ENCODE peak calls at places on chromosomes 6 and 20, in five cellular contexts. One of them, this sample, is unnamed.
A peak's percentile ranks its signal among the peaks of the same experiment; 100 is the strongest.

GRCh38 chr20:35040646-35041045 is 52.0 kb downstream of the TRPC4AP start:
- DNase-seq in HFF-Myc: no peak
- DNase-seq in esophagus muscularis mucosa: no peak
- DNase-seq in OCI-LY7: no peak
- DNase-seq in tibial nerve: no peak
- DNase-seq in this sample: no peak

GRCh38 chr20:47370214-47370613 is 13.7 kb upstream of the ZMYND8 start:
- DNase-seq in tibial nerve: no peak
- DNase-seq in esophagus muscularis mucosa: no peak
- DNase-seq in OCI-LY7: no peak
- DNase-seq in HFF-Myc: no peak
- DNase-seq in this sample: no peak

GRCh38 chr6:68634503-68635411 is at the start of gene ADGRB3:
- DNase-seq in OCI-LY7: no peak
- DNase-seq in tibial nerve: peak; percentile 67
- DNase-seq in esophagus muscularis mucosa: peak; percentile 94
- DNase-seq in HFF-Myc: no peak
- DNase-seq in this sample: peak; percentile 82

GRCh38 chr6:143368426-143368825 is 82.1 kb downstream of the ADAT2 start:
- DNase-seq in OCI-LY7: no peak
- DNase-seq in tibial nerve: no peak
- DNase-seq in HFF-Myc: no peak
- DNase-seq in esophagus muscularis mucosa: no peak
- DNase-seq in this sample: peak; percentile 30

GRCh38 chr6:139156571-139156970 is 21.7 kb downstream of the HECA start:
- DNase-seq in tibial nerve: no peak
- DNase-seq in HFF-Myc: no peak
- DNase-seq in esophagus muscularis mucosa: no peak
- DNase-seq in OCI-LY7: no peak
- DNase-seq in this sample: no peak

GRCh38 chr6:153965996-153966395 is 73.0 kb upstream of the OPRM1 start:
- DNase-seq in OCI-LY7: no peak
- DNase-seq in esophagus muscularis mucosa: no peak
- DNase-seq in HFF-Myc: no peak
- DNase-seq in tibial nerve: no peak
- DNase-seq in this sample: peak; percentile 1

GRCh38 chr6:166955121-166955864 is 1.1 kb downstream of the RNASET2 start:
- DNase-seq in OCI-LY7: peak; percentile 84
- DNase-seq in HFF-Myc: no peak
- DNase-seq in tibial nerve: no peak
- DNase-seq in esophagus muscularis mucosa: no peak
- DNase-seq in this sample: no peak

GRCh38 chr6:47521966-47522365 is 44.4 kb downstream of the CD2AP start:
- DNase-seq in HFF-Myc: no peak
- DNase-seq in tibial nerve: no peak
- DNase-seq in esophagus muscularis mucosa: no peak
- DNase-seq in OCI-LY7: no peak
- DNase-seq in this sample: no peak

GRCh38 chr6:75116946-75117345 is 88.9 kb downstream of the COL12A1 start:
- DNase-seq in tibial nerve: no peak
- DNase-seq in OCI-LY7: no peak
- DNase-seq in esophagus muscularis mucosa: no peak
- DNase-seq in HFF-Myc: no peak
- DNase-seq in this sample: no peak

GRCh38 chr6:6655805-6656251 is 67.3 kb downstream of the LY86 start:
- DNase-seq in tibial nerve: no peak
- DNase-seq in esophagus muscularis mucosa: no peak
- DNase-seq in OCI-LY7: no peak
- DNase-seq in HFF-Myc: no peak
- DNase-seq in this sample: no peak

GRCh38 chr20:20363449-20364015 is 4.4 kb upstream of the INSM1 start:
- DNase-seq in tibial nerve: no peak
- DNase-seq in esophagus muscularis mucosa: no peak
- DNase-seq in OCI-LY7: no peak
- DNase-seq in HFF-Myc: no peak
- DNase-seq in this sample: no peak

GRCh38 chr6:129279343-129280104 is 396.6 kb downstream of the LAMA2 start:
- DNase-seq in esophagus muscularis mucosa: no peak
- DNase-seq in HFF-Myc: no peak
- DNase-seq in OCI-LY7: no peak
- DNase-seq in tibial nerve: no peak
- DNase-seq in this sample: no peak

GRCh38 chr20:58542411-58543095 is 27.4 kb upstream of the APCDD1L start:
- DNase-seq in HFF-Myc: no peak
- DNase-seq in esophagus muscularis mucosa: peak; percentile 47
- DNase-seq in OCI-LY7: no peak
- DNase-seq in tibial nerve: no peak
- DNase-seq in this sample: peak; percentile 24

GRCh38 chr6:117399924-117400323 is 25.8 kb downstream of the ROS1 start:
- DNase-seq in HFF-Myc: no peak
- DNase-seq in OCI-LY7: no peak
- DNase-seq in esophagus muscularis mucosa: no peak
- DNase-seq in tibial nerve: no peak
- DNase-seq in this sample: peak; percentile 50

GRCh38 chr6:36666726-36667591 is 11.6 kb upstream of the CDKN1A start:
- DNase-seq in tibial nerve: peak; percentile 74
- DNase-seq in esophagus muscularis mucosa: no peak
- DNase-seq in HFF-Myc: no peak
- DNase-seq in OCI-LY7: peak; percentile 74
- DNase-seq in this sample: peak; percentile 93

GRCh38 chr6:53543341-53544010 is 1.4 kb downstream of the GCLC start:
- DNase-seq in OCI-LY7: peak; percentile 5
- DNase-seq in esophagus muscularis mucosa: no peak
- DNase-seq in tibial nerve: no peak
- DNase-seq in HFF-Myc: no peak
- DNase-seq in this sample: peak; percentile 47

GRCh38 chr20:46010491-46011405 is 2.0 kb downstream of the MMP9 start:
- DNase-seq in tibial nerve: no peak
- DNase-seq in HFF-Myc: no peak
- DNase-seq in esophagus muscularis mucosa: no peak
- DNase-seq in OCI-LY7: no peak
- DNase-seq in this sample: no peak

GRCh38 chr6:80586242-80586641 is 479.8 kb downstream of the BCKDHB start:
- DNase-seq in HFF-Myc: no peak
- DNase-seq in OCI-LY7: no peak
- DNase-seq in esophagus muscularis mucosa: no peak
- DNase-seq in tibial nerve: no peak
- DNase-seq in this sample: no peak
- H3K4me3 ChIP-seq in HFF-Myc: no peak overlapping the region
- H3K4me3 ChIP-seq in OCI-LY7: no peak overlapping the region
- H3K4me3 ChIP-seq in esophagus muscularis mucosa: no peak overlapping the region
- H3K4me3 ChIP-seq in tibial nerve: no peak overlapping the region
- H3K4me3 ChIP-seq in this sample: no peak overlapping the region

GRCh38 chr20:24468401-24469115 is 871 bp upstream of the SYNDIG1 start:
- DNase-seq in esophagus muscularis mucosa: no peak
- DNase-seq in HFF-Myc: no peak
- DNase-seq in OCI-LY7: no peak
- DNase-seq in tibial nerve: no peak
- DNase-seq in this sample: no peak
- H3K4me3 ChIP-seq in esophagus muscularis mucosa: peak overlapping the region; percentile 49
- H3K4me3 ChIP-seq in HFF-Myc: no peak overlapping the region
- H3K4me3 ChIP-seq in OCI-LY7: no peak overlapping the region
- H3K4me3 ChIP-seq in tibial nerve: no peak overlapping the region
- H3K4me3 ChIP-seq in this sample: peak overlapping the region; percentile 87

GRCh38 chr6:32799740-32800139 is 17.1 kb downstream of the HLA-DOB start:
- DNase-seq in OCI-LY7: no peak
- DNase-seq in HFF-Myc: no peak
- DNase-seq in esophagus muscularis mucosa: no peak
- DNase-seq in tibial nerve: no peak
- DNase-seq in this sample: no peak
- H3K4me3 ChIP-seq in OCI-LY7: no peak overlapping the region
- H3K4me3 ChIP-seq in HFF-Myc: no peak overlapping the region
- H3K4me3 ChIP-seq in esophagus muscularis mucosa: no peak overlapping the region
- H3K4me3 ChIP-seq in tibial nerve: no peak overlapping the region
- H3K4me3 ChIP-seq in this sample: no peak overlapping the region

DNA sequence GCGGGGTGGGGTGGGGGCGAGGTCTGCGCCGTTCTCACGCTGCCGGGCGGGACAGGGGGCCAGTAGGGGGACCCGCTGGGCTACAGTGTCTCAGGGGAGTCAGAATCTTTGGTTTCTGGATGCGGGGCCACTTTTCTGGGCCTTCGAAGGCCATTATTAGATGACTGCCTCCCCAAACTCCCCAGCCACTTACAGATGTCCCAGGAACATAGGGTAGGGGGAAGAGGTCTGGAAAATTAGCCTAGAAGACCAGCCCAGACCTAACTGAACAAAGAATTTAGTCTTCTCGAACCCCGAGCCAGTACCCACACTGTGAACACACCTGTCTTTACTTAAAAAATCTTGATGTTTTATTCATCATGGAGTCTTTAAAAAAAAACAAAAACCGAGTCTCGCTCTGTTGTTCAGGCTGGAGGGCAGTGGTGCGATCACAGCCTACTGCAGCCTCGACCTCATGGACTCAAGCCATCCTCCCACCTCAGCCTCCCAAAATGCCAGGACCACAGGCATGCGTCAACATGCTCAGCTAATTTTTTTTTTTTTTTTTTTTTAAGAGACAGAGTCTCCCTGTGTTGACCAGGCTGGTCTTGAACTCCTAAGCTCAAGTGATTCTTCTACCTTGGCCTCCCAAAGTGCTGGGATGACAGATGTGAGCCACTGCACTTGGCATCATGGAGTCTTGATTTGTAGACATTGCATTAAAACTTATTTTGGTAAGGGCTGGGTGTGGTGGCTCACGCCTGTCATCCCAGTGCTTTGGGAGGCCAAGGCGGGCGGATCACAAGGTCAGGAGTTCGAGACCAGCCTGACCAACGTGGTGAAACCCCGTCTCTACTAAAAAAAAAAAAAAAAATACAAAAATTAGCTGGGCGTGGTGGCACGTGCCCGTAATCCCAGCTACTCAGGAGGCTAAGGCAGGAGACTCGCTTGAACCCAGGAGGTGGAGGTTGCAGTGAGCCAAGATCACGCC is 3.3 kb upstream of the SLC29A1 start:
- DNase-seq in OCI-LY7: no peak
- DNase-seq in esophagus muscularis mucosa: no peak
- DNase-seq in tibial nerve: no peak
- DNase-seq in HFF-Myc: no peak
- DNase-seq in this sample: no peak
- H3K4me3 ChIP-seq in OCI-LY7: peak overlapping the region; percentile 61
- H3K4me3 ChIP-seq in esophagus muscularis mucosa: peak overlapping the region; percentile 62
- H3K4me3 ChIP-seq in tibial nerve: peak overlapping the region; percentile 41
- H3K4me3 ChIP-seq in HFF-Myc: peak overlapping the region; percentile 20
- H3K4me3 ChIP-seq in this sample: peak overlapping the region; percentile 79

GRCh38 chr6:111461860-111462259 is 21.2 kb downstream of the REV3L start:
- DNase-seq in esophagus muscularis mucosa: no peak
- DNase-seq in tibial nerve: no peak
- DNase-seq in OCI-LY7: no peak
- DNase-seq in HFF-Myc: no peak
- DNase-seq in this sample: no peak
- H3K4me3 ChIP-seq in esophagus muscularis mucosa: no peak overlapping the region
- H3K4me3 ChIP-seq in tibial nerve: no peak overlapping the region
- H3K4me3 ChIP-seq in OCI-LY7: no peak overlapping the region
- H3K4me3 ChIP-seq in HFF-Myc: no peak overlapping the region
- H3K4me3 ChIP-seq in this sample: peak overlapping the region; percentile 51

GRCh38 chr20:5116875-5117274 is 2.9 kb downstream of the PCNA start:
- DNase-seq in tibial nerve: no peak
- DNase-seq in esophagus muscularis mucosa: no peak
- DNase-seq in OCI-LY7: no peak
- DNase-seq in HFF-Myc: no peak
- DNase-seq in this sample: no peak
- H3K4me3 ChIP-seq in tibial nerve: no peak overlapping the region
- H3K4me3 ChIP-seq in esophagus muscularis mucosa: no peak overlapping the region
- H3K4me3 ChIP-seq in OCI-LY7: peak overlapping the region; percentile 98
- H3K4me3 ChIP-seq in HFF-Myc: peak overlapping the region; percentile 83
- H3K4me3 ChIP-seq in this sample: no peak overlapping the region

DNA sequence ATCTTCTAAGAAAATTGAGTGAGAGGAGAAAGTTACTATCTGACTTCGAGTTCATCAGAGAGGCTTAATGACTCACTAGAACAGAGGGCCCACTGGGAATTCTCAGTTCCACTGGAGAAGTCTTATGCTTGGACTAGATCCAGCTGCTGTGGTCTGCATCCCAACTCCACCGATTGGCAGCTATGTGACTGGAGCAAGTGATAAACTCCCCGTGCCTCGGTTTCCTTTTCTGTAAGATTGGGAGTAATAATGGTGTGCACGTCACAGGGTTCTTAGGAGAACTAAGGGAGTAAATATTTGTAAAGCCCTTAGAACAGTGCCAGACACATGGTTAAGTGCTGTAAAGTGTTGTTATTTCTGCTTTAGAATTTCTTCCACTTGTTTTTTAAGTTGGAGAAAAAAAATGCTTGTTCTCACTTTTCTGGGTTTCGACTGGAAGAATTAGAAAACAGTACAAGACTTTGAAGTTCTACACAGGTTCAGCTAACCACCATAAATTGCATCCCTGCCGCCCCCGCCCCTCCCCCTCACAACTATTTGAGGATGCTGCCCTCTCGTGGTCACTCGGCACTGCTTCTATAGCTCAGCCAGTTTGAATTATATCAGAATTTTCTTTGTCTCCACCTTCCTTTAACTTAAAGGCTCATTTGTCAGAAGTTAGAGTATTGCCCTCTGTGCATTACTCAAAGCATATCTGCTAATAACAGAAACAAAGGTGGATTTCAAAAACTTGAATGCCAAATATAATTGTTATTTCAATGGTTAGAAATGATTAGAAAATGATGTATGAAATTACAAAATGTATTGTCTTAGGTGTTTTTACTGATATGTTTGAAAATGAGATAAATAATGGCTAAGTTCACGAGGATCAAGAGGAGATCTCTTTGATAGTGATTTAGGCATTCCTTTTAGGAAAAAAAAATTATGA is 95.0 kb upstream of the IFNGR1 start:
- DNase-seq in tibial nerve: peak; percentile 64
- DNase-seq in HFF-Myc: peak; percentile 27
- DNase-seq in esophagus muscularis mucosa: no peak
- DNase-seq in OCI-LY7: peak; percentile 81
- DNase-seq in this sample: peak; percentile 91
- H3K4me3 ChIP-seq in tibial nerve: no peak overlapping the region
- H3K4me3 ChIP-seq in HFF-Myc: no peak overlapping the region
- H3K4me3 ChIP-seq in esophagus muscularis mucosa: no peak overlapping the region
- H3K4me3 ChIP-seq in OCI-LY7: no peak overlapping the region
- H3K4me3 ChIP-seq in this sample: peak overlapping the region; percentile 77

This sample was measured in adipocyte.